ENCODE peak calls at places on chromosomes 6 and 20, in five cellular contexts. K is adrenal gland, J is esophagus squamous epithelium, V is uterus, I is thyroid gland. F is an unnamed sample. For H3K4me1, the result is how much of the 10 kb centered on the place peaks cover.

GRCh38 chr20:10929023-10929422 is 255.2 kb upstream of the JAG1 start:
- DNase-seq in K (no peak), J (no peak), V (peak), I (no peak), F (no peak)

GRCh38 chr6:144928847-144929246 is 643.7 kb downstream of the UTRN start:
- DNase-seq in K (no peak), J (no peak), V (no peak), I (no peak), F (no peak)

GRCh38 chr20:22511943-22512910 is 72.1 kb downstream of the FOXA2 start:
- DNase-seq in K (no peak), J (no peak), V (no peak), I (no peak), F (no peak)

GRCh38 chr6:11616200-11616611 is 78.7 kb downstream of the TMEM170B start:
- DNase-seq in K (no peak), J (no peak), V (no peak), I (no peak), F (no peak)

GRCh38 chr6:73121421-73121993 is 103.8 kb downstream of the KHDC1L start:
- DNase-seq in K (no peak), J (no peak), V (no peak), I (no peak), F (no peak)

GRCh38 chr6:134111062-134111677 is 58.7 kb upstream of the SLC2A12 start:
- DNase-seq in K (no peak), J (no peak), V (no peak), I (no peak), F (peak)

GRCh38 chr20:9985773-9986172 is 49.0 kb upstream of the ANKEF1 start:
- DNase-seq in K (no peak), J (no peak), V (no peak), I (no peak), F (no peak)

GRCh38 chr20:51588762-51589161 is 46.2 kb upstream of the NFATC2 start:
- DNase-seq in K (no peak), J (no peak), V (no peak), I (no peak), F (no peak)

GRCh38 chr20:1376007-1376406 is 16.8 kb downstream of the FKBP1A start:
- DNase-seq in K (no peak), J (no peak), V (no peak), I (no peak), F (no peak)

GRCh38 chr6:139164001-139164400 is 29.1 kb downstream of the HECA start:
- DNase-seq in K (no peak), J (no peak), V (no peak), I (no peak), F (no peak)

GRCh38 chr20:57570898-57571297 is 10.0 kb downstream of the PCK1 start:
- DNase-seq in K (no peak), J (no peak), V (no peak), I (no peak), F (no peak)
- H3K27ac ChIP-seq in K (no peak), J (no peak), V (no peak), I (no peak), F (no peak)

DNA sequence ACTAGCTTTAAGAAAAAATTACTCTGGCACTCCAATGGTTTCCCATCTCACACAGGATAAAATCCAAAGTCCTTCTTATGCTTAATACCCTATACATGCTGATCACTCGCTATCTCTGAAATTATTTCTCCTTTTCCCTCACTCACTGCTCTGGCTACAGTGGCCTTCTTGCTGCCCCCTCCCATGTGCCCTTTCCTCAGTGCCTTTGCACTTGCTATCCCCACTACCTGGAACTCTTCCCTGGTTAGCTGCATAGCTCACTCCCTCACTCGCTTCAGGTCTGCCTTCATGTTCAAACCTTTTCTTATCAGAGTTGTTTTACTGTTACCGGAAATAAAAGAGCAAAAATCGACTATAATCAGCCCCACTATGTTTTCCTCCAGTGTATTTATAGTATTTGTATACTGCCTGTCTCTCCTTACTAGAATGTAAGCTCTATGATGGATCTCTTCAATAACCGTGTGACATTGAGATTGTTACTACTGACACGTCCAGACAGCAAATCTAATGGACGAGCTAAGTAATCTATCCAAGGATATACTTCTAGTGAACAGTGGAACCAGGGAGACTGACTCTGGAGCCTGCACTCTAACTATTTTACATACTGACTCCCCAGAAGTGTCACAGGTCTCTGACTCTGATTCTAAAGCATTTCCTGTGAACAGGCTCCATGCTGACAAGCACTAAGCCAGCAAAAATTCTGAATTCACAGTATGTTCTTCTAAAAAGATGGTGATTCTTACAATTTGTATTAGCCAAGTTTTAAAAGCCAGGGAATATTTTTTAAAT is 25.1 kb downstream of the FKBP5 start:
- DNase-seq in K (no peak), J (no peak), V (no peak), I (no peak), F (no peak)
- H3K4me1 ChIP-seq in K (under half), J (under half), V (under half), I (under half), F (under half)

DNA sequence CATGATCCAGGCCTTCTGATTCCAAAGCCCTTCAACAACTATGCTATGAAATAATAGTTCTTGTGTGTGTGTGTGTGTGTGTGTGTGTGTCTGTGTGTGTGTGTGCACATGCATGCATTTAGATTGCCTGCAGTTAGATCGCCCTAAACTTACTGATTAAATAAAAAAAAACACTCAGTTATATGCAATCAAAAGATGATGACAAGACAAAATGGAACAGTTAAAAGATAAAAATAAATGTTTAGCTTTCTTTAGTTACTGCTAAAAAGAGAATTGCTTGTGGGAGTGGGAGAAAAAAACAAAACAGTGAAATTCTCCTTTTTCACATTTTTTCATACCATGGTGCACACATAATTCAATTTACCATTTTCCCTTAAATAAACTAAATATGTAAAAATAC is 29.4 kb downstream of the MARCKS start:
- DNase-seq in K (no peak), J (no peak), V (no peak), I (no peak), F (no peak)
- TF ChIP-seq POLR2A in K (no peak), J (no peak), V (no peak), I (no peak), F (no peak)

GRCh38 chr20:47327711-47328110 is 28.8 kb downstream of the ZMYND8 start:
- DNase-seq in K (no peak), J (no peak), V (no peak), I (no peak), F (no peak)

GRCh38 chr20:47328841-47329448 is 27.6 kb downstream of the ZMYND8 start:
- DNase-seq in K (no peak), J (no peak), V (peak), I (no peak), F (no peak)

GRCh38 chr20:47330071-47330470 is 26.4 kb downstream of the ZMYND8 start:
- DNase-seq in K (no peak), J (no peak), V (no peak), I (no peak), F (no peak)

GRCh38 chr20:47325242-47325641 is 31.3 kb downstream of the ZMYND8 start:
- DNase-seq in K (no peak), J (no peak), V (no peak), I (no peak), F (no peak)

GRCh38 chr20:47326718-47327137 is 29.8 kb downstream of the ZMYND8 start:
- DNase-seq in K (no peak), J (no peak), V (no peak), I (no peak), F (no peak)
- H3K27ac ChIP-seq in K (peak), J (peak), V (no peak), I (no peak), F (no peak)

DNA sequence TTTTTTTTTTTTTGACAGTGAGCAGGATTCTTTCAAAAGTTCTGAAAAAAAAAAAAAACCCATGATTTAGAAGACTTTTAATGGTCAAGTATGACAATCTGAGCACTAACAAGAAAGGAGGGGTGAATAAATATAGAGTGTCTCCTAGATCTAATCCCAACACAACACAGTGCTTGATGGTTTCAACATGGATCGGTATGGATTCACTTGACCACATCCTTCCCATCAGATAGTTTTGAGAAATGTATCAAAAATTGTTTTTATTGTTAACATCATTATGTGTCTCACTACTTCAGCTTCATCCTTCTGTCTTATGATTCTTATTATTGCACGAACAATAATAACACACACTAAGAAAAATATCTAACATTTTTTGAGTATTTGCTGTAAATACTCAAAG is 21.0 kb downstream of the KIF13A start:
- DNase-seq in K (no peak), J (no peak), V (no peak), I (no peak), F (no peak)
- H3K4me1 ChIP-seq in K (under half), J (under half), V (under half), I (under half), F (under half)

GRCh38 chr20:53070224-53070623 is 98.1 kb downstream of the TSHZ2 start:
- DNase-seq in K (no peak), J (no peak), V (no peak), I (no peak), F (no peak)
- TF ChIP-seq POLR2A in K (no peak), J (no peak), V (no peak), I (no peak), F (no peak)

GRCh38 chr20:47730744-47731143 is 54.5 kb downstream of the SULF2 start:
- DNase-seq in K (no peak), J (no peak), V (no peak), I (no peak), F (no peak)
- H3K27ac ChIP-seq in K (no peak), J (no peak), V (no peak), I (no peak), F (no peak)